ENCODE peak calls at places on chromosomes 6 and 20, in five cellular contexts. V, F, R, Y and Z are unnamed samples.

GRCh38 chr6:4145083-4145482 is 9.7 kb upstream of the ECI2 start:
- DNase-seq in V (no peak), F (no peak), R (no peak), Y (no peak), Z (no peak)

GRCh38 chr6:7996538-7997225 is 67.5 kb downstream of the BLOC1S5 start:
- DNase-seq in V (no peak), F (no peak), R (peak), Y (no peak), Z (no peak)

GRCh38 chr6:7254980-7255825 is 57.8 kb downstream of the SSR1 start:
- DNase-seq in V (no peak), F (no peak), R (no peak), Y (peak), Z (no peak)

GRCh38 chr6:112562348-112563220 is 215.5 kb downstream of the RFPL4B start:
- DNase-seq in V (no peak), F (no peak), R (peak), Y (no peak), Z (no peak)

GRCh38 chr6:35663001-35663400 is 25.7 kb downstream of the FKBP5 start:
- DNase-seq in V (no peak), F (no peak), R (no peak), Y (no peak), Z (no peak)

GRCh38 chr20:4524792-4525191 is 196.9 kb upstream of the PRND start:
- DNase-seq in V (no peak), F (no peak), R (peak), Y (no peak), Z (no peak)

GRCh38 chr6:13813011-13813410 is 1.3 kb downstream of the MCUR1 start:
- DNase-seq in V (peak), F (no peak), R (no peak), Y (no peak), Z (peak)

GRCh38 chr6:166277021-166277420 is 31.2 kb downstream of the PRR18 start:
- DNase-seq in V (no peak), F (no peak), R (peak), Y (no peak), Z (no peak)

GRCh38 chr6:3457710-3458605 is 1.1 kb upstream of the SLC22A23 start:
- DNase-seq in V (peak), F (peak), R (peak), Y (peak), Z (no peak)

GRCh38 chr6:14321992-14322772 is 204.6 kb downstream of the CD83 start:
- DNase-seq in V (peak), F (no peak), R (peak), Y (no peak), Z (no peak)

GRCh38 chr20:44021186-44021585 is 106.5 kb downstream of the TOX2 start:
- DNase-seq in V (no peak), F (no peak), R (no peak), Y (no peak), Z (no peak)

GRCh38 chr6:44133003-44133931 is 5.9 kb downstream of the TMEM63B start:
- DNase-seq in V (peak), F (no peak), R (peak), Y (no peak), Z (no peak)

GRCh38 chr6:36840471-36841461 is 1.5 kb upstream of the CPNE5 start:
- DNase-seq in V (no peak), F (no peak), R (no peak), Y (no peak), Z (no peak)

GRCh38 chr6:38143191-38144154 is 323.9 kb downstream of the ZFAND3 start:
- DNase-seq in V (no peak), F (no peak), R (peak), Y (no peak), Z (no peak)

GRCh38 chr6:170253910-170254269 is 37.0 kb downstream of the DLL1 start:
- DNase-seq in V (no peak), F (no peak), R (no peak), Y (no peak), Z (no peak)

GRCh38 chr6:32843321-32843978 is 397 bp downstream of the PSMB8 start:
- DNase-seq in V (no peak), F (no peak), R (no peak), Y (peak), Z (peak)

GRCh38 chr6:81891869-81892268 is 139.4 kb upstream of the TENT5A start:
- DNase-seq in V (no peak), F (no peak), R (no peak), Y (no peak), Z (no peak)

GRCh38 chr20:63350597-63351379 is 10.4 kb downstream of the CHRNA4 start:
- DNase-seq in V (no peak), F (no peak), R (no peak), Y (no peak), Z (no peak)

GRCh38 chr6:15391500-15391899 is 145.6 kb downstream of the JARID2 start:
- DNase-seq in V (no peak), F (no peak), R (no peak), Y (no peak), Z (no peak)

GRCh38 chr6:26196846-26197683 is 109.8 kb downstream of the HFE start:
- DNase-seq in V (peak), F (peak), R (peak), Y (peak), Z (peak)

GRCh38 chr6:42710316-42710715 is 12.1 kb downstream of the PRPH2 start:
- DNase-seq in V (no peak), F (no peak), R (no peak), Y (peak), Z (no peak)

GRCh38 chr6:39041072-39041471 is 7.5 kb upstream of the GLP1R start:
- DNase-seq in V (no peak), F (no peak), R (no peak), Y (no peak), Z (no peak)

GRCh38 chr6:20916081-20916480 is 381.8 kb downstream of the CDKAL1 start:
- DNase-seq in V (no peak), F (no peak), R (peak), Y (no peak), Z (no peak)

GRCh38 chr20:49964964-49965780 is 17.6 kb upstream of the SNAI1 start:
- DNase-seq in V (peak), F (no peak), R (peak), Y (peak), Z (peak)

GRCh38 chr6:100099189-100100074 is 105.4 kb upstream of the MCHR2 start:
- DNase-seq in V (peak), F (peak), R (peak), Y (peak), Z (peak)

GRCh38 chr6:167649486-167649885 is 177.2 kb upstream of the AFDN start:
- DNase-seq in V (no peak), F (no peak), R (no peak), Y (no peak), Z (no peak)

GRCh38 chr6:84897874-84898635 is 133.7 kb upstream of the TBX18 start:
- DNase-seq in V (peak), F (no peak), R (peak), Y (no peak), Z (no peak)

GRCh38 chr6:116251568-116252384 is 2.1 kb downstream of the TSPYL4 start:
- DNase-seq in V (no peak), F (no peak), R (peak), Y (peak), Z (no peak)

GRCh38 chr6:149248688-149249369 is 68.7 kb upstream of the TAB2 start:
- DNase-seq in V (peak), F (peak), R (peak), Y (no peak), Z (no peak)